ENCODE peak calls at places on chromosomes 12 and 14, in seven cellular contexts. N, F, Z, U, Q, H and Y are unnamed samples.

GRCh38 chr12:53211476-53212381 is 4.7 kb upstream of the ITGB7 start:
- DNase-seq in N (no peak), Q (no peak), F (no peak), Z (no peak), U (peak; percentile 54), H (no peak), Y (peak; percentile 69)

GRCh38 chr12:102797513-102797912 is 119.5 kb downstream of the PAH start:
- DNase-seq in H (no peak), U (no peak), Z (no peak), F (peak; percentile 6), N (peak; percentile 10), Q (no peak), Y (no peak)

GRCh38 chr14:96098309-96098998 is 59.3 kb downstream of the C14orf132 start:
- DNase-seq in U (peak; percentile 85), Q (peak; percentile 64), F (peak; percentile 81), Z (peak; percentile 73), N (peak; percentile 80), H (peak; percentile 23), Y (peak; percentile 90)

GRCh38 chr12:116662612-116663144 is 75.2 kb downstream of the SPRING1 start:
- DNase-seq in N (peak; percentile 49), H (no peak), U (peak; percentile 80), F (peak; percentile 26), Z (no peak), Q (no peak), Y (peak; percentile 24)

GRCh38 chr12:124294686-124295315 is at the start of gene RFLNA:
- DNase-seq in Z (no peak), Q (no peak), U (peak; percentile 83), H (no peak), N (peak; percentile 75), F (peak; percentile 55), Y (peak; percentile 78)

GRCh38 chr12:57049890-57050289 is at the start of gene MYO1A:
- DNase-seq in H (no peak), Z (no peak), Q (no peak), U (peak; percentile 48), N (peak; percentile 51), F (peak; percentile 50), Y (peak; percentile 43)

GRCh38 chr12:115507951-115508722 is 769.4 kb downstream of the MED13L start:
- DNase-seq in N (no peak), Q (no peak), H (no peak), F (no peak), Z (no peak), U (peak; percentile 95), Y (peak; percentile 95)

GRCh38 chr12:88638956-88639355 is 58.7 kb upstream of the KITLG start:
- DNase-seq in H (no peak), U (no peak), F (peak; percentile 60), N (no peak), Q (no peak), Z (no peak), Y (no peak)

GRCh38 chr12:29350080-29350479 is 30.9 kb downstream of the ERGIC2 start:
- DNase-seq in Q (no peak), F (peak; percentile 64), U (no peak), Z (peak; percentile 94), H (no peak), N (peak; percentile 38), Y (no peak)

GRCh38 chr14:91388551-91388975 is 29.1 kb downstream of the CCDC88C start:
- DNase-seq in Q (no peak), U (no peak), F (no peak), H (peak; percentile 71), Z (no peak), N (no peak), Y (no peak)

GRCh38 chr12:65764325-65764724 is 60.0 kb upstream of the HMGA2 start:
- DNase-seq in N (no peak), F (no peak), Q (no peak), H (no peak), Z (no peak), U (no peak), Y (no peak)

GRCh38 chr14:77026930-77027537 is 1.5 kb downstream of the IRF2BPL start:
- DNase-seq in U (peak; percentile 88), H (no peak), Q (no peak), N (peak; percentile 74), F (peak; percentile 80), Z (peak; percentile 33), Y (peak; percentile 55)

GRCh38 chr12:71688961-71689570 is 3.2 kb downstream of the TMEM19 start:
- DNase-seq in H (peak; percentile 23), F (no peak), U (no peak), Z (no peak), Q (no peak), N (no peak), Y (no peak)

GRCh38 chr14:64659366-64659765 is 44.9 kb upstream of the PLEKHG3 start:
- DNase-seq in F (peak; percentile 88), Z (no peak), U (no peak), H (no peak), Q (no peak), N (no peak), Y (no peak)

GRCh38 chr12:1972260-1972659 is 32.0 kb downstream of the DCP1B start:
- DNase-seq in F (peak; percentile 78), N (no peak), H (no peak), U (no peak), Z (peak; percentile 24), Q (no peak), Y (no peak)

GRCh38 chr14:73762375-73762822 is 48.2 kb upstream of the PNMA1 start:
- DNase-seq in H (peak; percentile 59), Z (no peak), Q (no peak), N (peak; percentile 42), U (no peak), F (no peak), Y (no peak)

GRCh38 chr14:94337274-94337673 is 14.1 kb upstream of the SERPINA6 start:
- DNase-seq in F (peak; percentile 72), Q (peak; percentile 50), U (no peak), H (peak; percentile 10), N (no peak), Z (peak; percentile 11), Y (no peak)

GRCh38 chr12:674272-674781 is 11.1 kb upstream of the NINJ2 start:
- DNase-seq in Z (peak; percentile 5), U (no peak), H (peak; percentile 82), Q (no peak), F (peak; percentile 17), N (no peak), Y (no peak)

GRCh38 chr14:44385906-44386305 is 121.2 kb downstream of the FSCB start:
- DNase-seq in F (no peak), Z (no peak), N (no peak), U (no peak), H (no peak), Q (no peak), Y (no peak)

GRCh38 chr12:24608108-24608507 is 340.8 kb downstream of the BCAT1 start:
- DNase-seq in N (no peak), U (no peak), Z (no peak), Q (no peak), F (no peak), H (no peak), Y (no peak)

GRCh38 chr12:47302111-47302597 is 222.4 kb upstream of the AMIGO2 start:
- DNase-seq in H (no peak), Q (no peak), Z (no peak), U (no peak), F (no peak), N (no peak), Y (no peak)

GRCh38 chr12:64184216-64184615 is 37.9 kb downstream of the KICS2 start:
- DNase-seq in Z (no peak), F (no peak), H (no peak), N (no peak), Q (no peak), U (no peak), Y (no peak)

GRCh38 chr14:90692061-90692460 is 124.2 kb downstream of the TTC7B start:
- DNase-seq in H (no peak), F (peak; percentile 15), U (no peak), Z (no peak), N (no peak), Q (no peak), Y (no peak)

GRCh38 chr12:82805812-82806497 is 119.2 kb downstream of the TMTC2 start:
- DNase-seq in N (no peak), Z (peak; percentile 14), F (peak; percentile 72), Q (no peak), H (no peak), U (no peak), Y (no peak)

GRCh38 chr12:120230326-120230973 is 29.5 kb upstream of the RPLP0 start:
- DNase-seq in U (peak; percentile 94), F (peak; percentile 94), N (peak; percentile 94), Z (peak; percentile 99), Q (peak; percentile 86), H (no peak), Y (peak; percentile 100)

GRCh38 chr12:79006306-79006705 is 141.7 kb downstream of the SYT1 start:
- DNase-seq in Q (peak; percentile 12), F (peak; percentile 23), N (no peak), U (no peak), Z (peak; percentile 52), H (peak; percentile 54), Y (no peak)

GRCh38 chr12:34398366-34398705 is 376.0 kb downstream of the ALG10 start:
- DNase-seq in U (no peak), Z (no peak), H (no peak), N (peak; percentile 2), Q (no peak), F (no peak), Y (no peak)

GRCh38 chr12:53191096-53191884 is 10.6 kb upstream of the CSAD start:
- DNase-seq in H (peak; percentile 47), F (no peak), N (no peak), Q (no peak), U (no peak), Z (no peak), Y (no peak)

GRCh38 chr12:4975574-4975973 is 65.9 kb downstream of the KCNA1 start:
- DNase-seq in U (peak; percentile 50), Q (no peak), F (no peak), Z (no peak), H (no peak), N (no peak), Y (peak; percentile 46)
- TF ChIP-seq EZH2phosphoT487 in U (no peak), Q (no peak), F (no peak), Z (no peak), H (no peak), N (no peak), Y (no peak)

DNA sequence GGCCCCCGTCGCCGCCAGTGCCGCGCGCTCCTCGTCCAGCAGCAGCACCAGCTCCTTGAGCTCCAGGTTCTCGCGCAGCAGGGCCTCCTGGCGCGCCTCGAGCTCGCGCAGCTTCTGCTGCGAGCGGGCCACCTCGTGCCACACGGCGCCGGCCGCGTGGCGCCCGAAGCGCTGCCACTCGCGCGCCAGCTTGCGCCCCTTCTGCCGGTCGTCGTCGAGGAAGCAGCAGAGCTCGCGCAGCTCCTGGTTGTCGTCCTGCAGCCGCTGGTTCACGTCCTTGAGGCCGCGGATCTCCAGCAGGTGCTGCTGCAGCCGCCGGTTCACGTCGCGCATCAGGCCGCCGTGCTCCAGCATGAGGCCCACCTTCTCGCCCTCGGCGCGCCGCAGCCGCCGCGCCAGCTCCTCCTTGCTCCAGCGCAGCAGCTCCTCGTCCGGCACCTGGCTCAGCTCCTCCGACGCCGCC is 505 bp downstream of the CCDC85C start:
- DNase-seq in Z (peak; percentile 25), H (no peak), F (peak; percentile 62), N (peak; percentile 70), U (peak; percentile 77), Q (no peak), Y (peak; percentile 53)
- TF ChIP-seq EZH2 in Z (no peak), H (no peak), F (no peak), N (no peak), U (peak; percentile 48), Q (no peak), Y (no peak)

GRCh38 chr12:10372534-10372931 is 17.3 kb downstream of the KLRK1 start:
- DNase-seq in F (no peak), Q (no peak), N (no peak), H (no peak), U (no peak), Z (no peak), Y (no peak)
- TF ChIP-seq EZH2phosphoT487 in F (no peak), Q (no peak), N (no peak), H (no peak), U (no peak), Z (no peak), Y (no peak)

GRCh38 chr12:126727218-126727601 is 1539.8 kb upstream of the TMEM132C start:
- DNase-seq in U (no peak), Q (no peak), F (no peak), Z (no peak), N (no peak), H (no peak), Y (no peak)
- TF ChIP-seq EZH2 in U (peak; percentile 42), Q (no peak), F (no peak), Z (no peak), N (no peak), H (no peak), Y (peak; percentile 56)